ENCODE peak calls at places on chromosomes 12 and 14, in five cellular contexts. One of them, this sample, is unnamed.

GRCh38 chr14:22886500-22887259 is 3.7 kb downstream of the REM2 start:
- DNase-seq in psoas muscle: peak
- DNase-seq in tibial artery: peak
- DNase-seq in mammary epithelial cell: peak
- DNase-seq in NB4: peak
- DNase-seq in this sample: peak

GRCh38 chr12:93766802-93767523 is 89.8 kb downstream of the CRADD start:
- DNase-seq in NB4: peak
- DNase-seq in psoas muscle: no peak
- DNase-seq in tibial artery: peak
- DNase-seq in mammary epithelial cell: peak
- DNase-seq in this sample: peak

GRCh38 chr12:48486261-48486660 is 4.0 kb downstream of the C12orf54 start:
- DNase-seq in psoas muscle: no peak
- DNase-seq in tibial artery: no peak
- DNase-seq in mammary epithelial cell: peak
- DNase-seq in NB4: no peak
- DNase-seq in this sample: no peak

GRCh38 chr14:67704018-67704417 is 2.3 kb downstream of the RDH12 start:
- DNase-seq in NB4: no peak
- DNase-seq in mammary epithelial cell: no peak
- DNase-seq in psoas muscle: no peak
- DNase-seq in tibial artery: no peak
- DNase-seq in this sample: no peak

GRCh38 chr12:90543841-90544240 is 411.1 kb downstream of the CCER1 start:
- DNase-seq in NB4: no peak
- DNase-seq in psoas muscle: no peak
- DNase-seq in tibial artery: no peak
- DNase-seq in mammary epithelial cell: no peak
- DNase-seq in this sample: no peak

GRCh38 chr12:48994224-48995060 is 4.7 kb downstream of the DDN start:
- DNase-seq in mammary epithelial cell: no peak
- DNase-seq in NB4: no peak
- DNase-seq in psoas muscle: no peak
- DNase-seq in tibial artery: no peak
- DNase-seq in this sample: no peak

GRCh38 chr12:55738113-55739024 is 4.6 kb upstream of the GDF11 start:
- DNase-seq in NB4: peak
- DNase-seq in mammary epithelial cell: peak
- DNase-seq in psoas muscle: peak
- DNase-seq in tibial artery: peak
- DNase-seq in this sample: peak

GRCh38 chr14:50335989-50336391 is 23.9 kb downstream of the DMAC2L start:
- DNase-seq in psoas muscle: peak
- DNase-seq in NB4: peak
- DNase-seq in tibial artery: no peak
- DNase-seq in mammary epithelial cell: no peak
- DNase-seq in this sample: no peak

GRCh38 chr12:132404956-132405741 is 75.8 kb upstream of the GALNT9 start:
- DNase-seq in psoas muscle: no peak
- DNase-seq in tibial artery: no peak
- DNase-seq in NB4: no peak
- DNase-seq in mammary epithelial cell: no peak
- DNase-seq in this sample: no peak

GRCh38 chr12:43407816-43408645 is 144.0 kb downstream of the ADAMTS20 start:
- DNase-seq in NB4: peak
- DNase-seq in psoas muscle: no peak
- DNase-seq in tibial artery: no peak
- DNase-seq in mammary epithelial cell: peak
- DNase-seq in this sample: no peak

GRCh38 chr12:132162508-132163031 is 18.3 kb downstream of the NOC4L start:
- DNase-seq in tibial artery: peak
- DNase-seq in mammary epithelial cell: peak
- DNase-seq in psoas muscle: peak
- DNase-seq in NB4: peak
- DNase-seq in this sample: no peak

GRCh38 chr12:460301-461230 is 827 bp downstream of the B4GALNT3 start:
- DNase-seq in NB4: peak
- DNase-seq in tibial artery: peak
- DNase-seq in mammary epithelial cell: peak
- DNase-seq in psoas muscle: peak
- DNase-seq in this sample: peak

GRCh38 chr12:114306646-114307045 is 99.3 kb downstream of the TBX5 start:
- DNase-seq in NB4: no peak
- DNase-seq in mammary epithelial cell: no peak
- DNase-seq in psoas muscle: no peak
- DNase-seq in tibial artery: no peak
- DNase-seq in this sample: no peak

GRCh38 chr14:99316281-99317163 is 44.5 kb upstream of the BCL11B start:
- DNase-seq in mammary epithelial cell: no peak
- DNase-seq in psoas muscle: no peak
- DNase-seq in NB4: no peak
- DNase-seq in tibial artery: no peak
- DNase-seq in this sample: peak

GRCh38 chr12:7108042-7108927 is 729 bp downstream of the C1RL start:
- DNase-seq in psoas muscle: peak
- DNase-seq in mammary epithelial cell: peak
- DNase-seq in NB4: peak
- DNase-seq in tibial artery: peak
- DNase-seq in this sample: peak

GRCh38 chr12:97465012-97465345 is 2.4 kb downstream of the RMST start:
- DNase-seq in NB4: no peak
- DNase-seq in mammary epithelial cell: no peak
- DNase-seq in tibial artery: no peak
- DNase-seq in psoas muscle: no peak
- DNase-seq in this sample: no peak

GRCh38 chr12:52214421-52214802 is 18.6 kb upstream of the KRT7 start:
- DNase-seq in psoas muscle: no peak
- DNase-seq in mammary epithelial cell: no peak
- DNase-seq in tibial artery: no peak
- DNase-seq in NB4: peak
- DNase-seq in this sample: no peak

GRCh38 chr12:96220902-96221301 is 26.7 kb downstream of the ELK3 start:
- DNase-seq in NB4: no peak
- DNase-seq in psoas muscle: no peak
- DNase-seq in mammary epithelial cell: peak
- DNase-seq in tibial artery: no peak
- DNase-seq in this sample: peak

GRCh38 chr12:42017036-42017435 is 127.6 kb downstream of the GXYLT1 start:
- DNase-seq in NB4: no peak
- DNase-seq in mammary epithelial cell: no peak
- DNase-seq in psoas muscle: no peak
- DNase-seq in tibial artery: no peak
- DNase-seq in this sample: no peak

GRCh38 chr14:21014761-21015190 is 10.1 kb downstream of the NDRG2 start:
- DNase-seq in mammary epithelial cell: peak
- DNase-seq in NB4: peak
- DNase-seq in tibial artery: peak
- DNase-seq in psoas muscle: peak
- DNase-seq in this sample: peak

GRCh38 chr12:2970744-2971143 is 11.5 kb downstream of the TEAD4 start:
- DNase-seq in NB4: no peak
- DNase-seq in psoas muscle: peak
- DNase-seq in mammary epithelial cell: no peak
- DNase-seq in tibial artery: no peak
- DNase-seq in this sample: no peak

GRCh38 chr12:120835304-120835612 is 68.9 kb downstream of the SPPL3 start:
- DNase-seq in NB4: no peak
- DNase-seq in psoas muscle: no peak
- DNase-seq in tibial artery: no peak
- DNase-seq in mammary epithelial cell: no peak
- DNase-seq in this sample: no peak

DNA sequence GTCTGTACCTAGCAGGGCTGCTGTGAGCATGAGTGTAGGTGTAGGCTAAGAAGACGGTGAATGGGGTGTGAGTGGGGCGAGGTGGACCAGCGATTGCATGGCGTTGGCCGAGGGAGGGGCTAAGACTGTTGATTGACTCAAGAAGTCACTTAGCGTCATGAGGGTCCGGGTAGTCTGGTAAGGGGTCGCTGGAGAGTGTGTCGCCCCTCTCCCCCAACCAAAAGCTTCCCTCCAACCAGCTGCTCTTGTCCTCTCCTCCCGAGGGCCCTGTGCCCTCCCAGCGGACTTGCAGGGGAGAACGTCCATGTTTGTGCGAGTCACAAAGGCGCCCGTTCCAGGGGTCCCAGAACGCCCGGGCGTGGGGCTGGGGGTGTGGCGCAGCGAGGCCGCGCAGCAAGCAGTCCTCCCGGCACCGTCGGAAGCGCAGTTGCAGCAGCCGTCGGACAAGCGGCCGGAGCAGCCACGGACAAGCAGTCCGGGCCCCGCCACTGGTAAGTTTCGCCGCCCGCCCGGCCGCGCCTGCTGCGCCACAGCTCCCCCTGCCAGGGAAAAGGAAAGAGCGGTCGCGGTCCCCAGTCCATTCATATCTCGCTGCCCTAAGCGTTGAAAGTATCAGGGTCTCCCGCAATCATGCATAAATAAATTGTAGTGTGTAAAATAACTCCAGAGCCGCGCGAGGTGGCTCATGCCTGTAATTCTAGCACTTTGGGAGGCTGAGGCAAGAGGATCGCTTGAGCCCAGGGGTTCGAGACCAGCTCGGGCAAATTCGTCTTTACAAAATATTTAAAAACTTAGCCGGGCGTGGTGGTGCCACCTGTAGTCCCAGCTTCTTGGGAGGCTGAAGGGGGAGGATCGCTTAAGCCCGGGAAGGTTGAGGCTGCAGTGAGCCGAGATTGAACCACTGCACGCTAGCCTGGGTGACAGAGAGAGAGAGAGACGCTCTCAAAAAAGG is at the start of gene CCDC63:
- DNase-seq in mammary epithelial cell: no peak
- DNase-seq in psoas muscle: peak
- DNase-seq in NB4: peak
- DNase-seq in tibial artery: peak
- DNase-seq in this sample: peak
- H3K4me3 ChIP-seq in mammary epithelial cell: no peak
- H3K4me3 ChIP-seq in psoas muscle: peak
- H3K4me3 ChIP-seq in NB4: no peak
- H3K4me3 ChIP-seq in tibial artery: peak
- H3K4me3 ChIP-seq in this sample: no peak

DNA sequence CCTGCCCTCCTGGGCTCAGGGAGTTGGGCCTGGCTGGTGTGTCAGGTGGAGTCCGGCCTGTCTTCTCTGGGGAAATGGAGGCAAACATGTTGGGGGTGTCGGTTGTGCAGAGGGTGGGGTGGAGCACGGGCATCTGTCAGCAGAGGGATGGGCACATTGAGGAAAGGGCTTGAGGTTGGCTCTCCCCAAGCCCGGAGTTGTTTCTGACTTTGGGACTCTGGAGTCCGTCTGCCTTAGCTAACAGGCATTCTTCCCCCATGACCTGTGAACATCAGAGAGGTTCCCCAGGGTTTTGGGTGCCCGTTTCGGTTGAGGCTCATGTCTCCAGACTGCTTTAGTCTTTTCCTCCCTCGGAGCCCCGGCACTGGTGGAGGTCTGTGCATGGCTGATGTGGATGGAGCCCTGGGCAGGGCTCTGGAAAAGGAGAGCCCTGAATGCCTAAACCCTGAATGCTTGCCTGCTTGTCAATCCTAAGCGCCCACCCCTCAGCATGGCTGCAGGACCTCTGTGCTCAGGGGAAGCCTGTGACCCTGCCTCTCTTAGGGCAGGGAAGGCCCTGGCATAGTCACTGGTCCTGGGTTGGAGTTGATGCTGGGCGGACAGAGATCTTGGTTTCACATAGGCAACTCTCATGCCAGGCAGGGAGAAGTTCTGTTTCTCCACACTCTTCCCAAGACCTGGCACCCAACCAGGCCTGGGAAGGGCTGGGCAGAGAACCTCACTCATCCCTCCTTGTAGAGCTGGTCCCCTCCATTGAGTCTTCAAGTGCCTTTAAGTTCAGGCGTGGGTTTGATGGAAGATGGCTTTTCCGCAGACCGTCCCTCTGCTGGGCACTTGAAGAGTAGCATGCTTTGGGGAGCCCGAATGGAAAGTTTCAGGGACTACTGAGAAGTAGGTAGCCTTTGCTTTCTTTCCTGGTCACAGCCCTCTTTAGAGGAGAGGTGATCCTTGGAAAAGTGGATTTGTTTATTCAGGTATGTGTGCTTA is 13.0 kb downstream of the NYNRIN start:
- DNase-seq in tibial artery: no peak
- DNase-seq in psoas muscle: no peak
- DNase-seq in mammary epithelial cell: no peak
- DNase-seq in NB4: peak
- DNase-seq in this sample: no peak
- TF ChIP-seq CTCF in tibial artery: peak
- TF ChIP-seq CTCF in psoas muscle: peak
- TF ChIP-seq CTCF in mammary epithelial cell: peak
- TF ChIP-seq CTCF in NB4: peak
- TF ChIP-seq CTCF in this sample: peak

GRCh38 chr12:23950011-23950774 is 723 bp upstream of the SOX5 start:
- DNase-seq in NB4: no peak
- DNase-seq in mammary epithelial cell: peak
- DNase-seq in tibial artery: peak
- DNase-seq in psoas muscle: no peak
- DNase-seq in this sample: no peak
- H3K4me3 ChIP-seq in NB4: no peak
- H3K4me3 ChIP-seq in mammary epithelial cell: no peak
- H3K4me3 ChIP-seq in tibial artery: peak
- H3K4me3 ChIP-seq in psoas muscle: peak
- H3K4me3 ChIP-seq in this sample: no peak

GRCh38 chr12:125549836-125550235 is 484.6 kb downstream of the AACS start:
- DNase-seq in NB4: peak
- DNase-seq in psoas muscle: no peak
- DNase-seq in tibial artery: no peak
- DNase-seq in mammary epithelial cell: no peak
- DNase-seq in this sample: no peak
- TF ChIP-seq CTCF in NB4: peak
- TF ChIP-seq CTCF in psoas muscle: no peak
- TF ChIP-seq CTCF in tibial artery: no peak
- TF ChIP-seq CTCF in mammary epithelial cell: peak
- TF ChIP-seq CTCF in this sample: no peak

DNA sequence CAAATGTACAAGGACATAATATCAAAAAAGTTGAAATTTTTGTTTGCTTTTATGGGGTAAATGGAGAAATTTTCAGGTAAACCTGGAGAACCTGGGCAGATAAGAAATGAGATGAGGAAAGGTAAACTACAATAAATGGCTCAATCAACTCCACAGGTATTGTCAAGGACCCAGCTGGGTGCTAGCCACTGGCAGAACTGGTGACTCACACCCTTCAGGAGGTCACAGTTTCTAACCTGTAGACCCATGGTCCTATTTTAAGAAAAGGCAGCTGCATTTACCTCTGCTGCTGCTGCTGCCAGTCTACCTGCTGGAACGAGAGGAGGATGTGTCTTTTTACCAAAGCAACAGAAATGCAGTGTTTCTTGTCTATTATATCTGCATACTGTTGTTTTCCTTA is 226.6 kb downstream of the ALG10B start:
- DNase-seq in mammary epithelial cell: peak
- DNase-seq in tibial artery: no peak
- DNase-seq in psoas muscle: no peak
- DNase-seq in NB4: no peak
- DNase-seq in this sample: no peak
- H3K4me3 ChIP-seq in mammary epithelial cell: no peak
- H3K4me3 ChIP-seq in tibial artery: no peak
- H3K4me3 ChIP-seq in psoas muscle: no peak
- H3K4me3 ChIP-seq in NB4: no peak
- H3K4me3 ChIP-seq in this sample: no peak

This sample was measured in mucosa of descending colon.